ENCODE peak calls at places on chromosomes 3 and 15, in seven cellular contexts. U is sigmoid colon, S is GM12891, F is IMR-90, X is heart left ventricle, A is uterus, T is transverse colon. D is an unnamed sample.

GRCh38 chr3:68919000-68919399 is 13.3 kb downstream of the TAFA4 start:
- DNase-seq in U (no peak), S (no peak), F (peak; percentile 7), X (no peak), A (no peak), T (no peak), D (no peak)

GRCh38 chr3:135908225-135908624 is 57.3 kb upstream of the PPP2R3A start:
- DNase-seq in U (no peak), S (no peak), F (peak; percentile 33), X (no peak), A (no peak), T (no peak), D (no peak)

GRCh38 chr3:196007744-196008143 is 74.1 kb downstream of the TFRC start:
- DNase-seq in U (peak; percentile 24), S (no peak), F (no peak), X (no peak), A (no peak), T (no peak), D (no peak)

GRCh38 chr3:125061170-125061569 is 5.4 kb upstream of the HEG1 start:
- DNase-seq in U (peak; percentile 89), S (no peak), F (peak; percentile 84), X (peak; percentile 80), A (peak; percentile 76), T (no peak), D (no peak)

GRCh38 chr15:55915876-55916567 is 77.4 kb downstream of the NEDD4 start:
- DNase-seq in U (no peak), S (no peak), F (peak; percentile 56), X (no peak), A (no peak), T (no peak), D (no peak)

GRCh38 chr15:61639491-61639890 is 410.4 kb upstream of the RORA start:
- DNase-seq in U (no peak), S (no peak), F (no peak), X (no peak), A (no peak), T (no peak), D (no peak)

GRCh38 chr15:47194718-47195117 is 522.6 kb upstream of the SEMA6D start:
- DNase-seq in U (no peak), S (no peak), F (peak; percentile 66), X (no peak), A (no peak), T (no peak), D (no peak)

GRCh38 chr15:35181538-35181937 is 96.4 kb upstream of the NANOGP8 start:
- DNase-seq in U (no peak), S (no peak), F (peak; percentile 63), X (no peak), A (no peak), T (no peak), D (no peak)

GRCh38 chr15:52113246-52113645 is 671 bp upstream of the BCL2L10 start:
- DNase-seq in U (no peak), S (no peak), F (no peak), X (no peak), A (no peak), T (no peak), D (no peak)

GRCh38 chr3:130692455-130692854 is 54.2 kb downstream of the PIK3R4 start:
- DNase-seq in U (no peak), S (no peak), F (peak; percentile 18), X (no peak), A (no peak), T (no peak), D (no peak)

GRCh38 chr3:39378092-39378491 is 5.1 kb upstream of the SLC25A38 start:
- DNase-seq in U (no peak), S (peak; percentile 33), F (peak; percentile 18), X (no peak), A (no peak), T (peak; percentile 78), D (peak; percentile 37)

GRCh38 chr15:81106560-81106959 is 27.5 kb upstream of the CFAP161 start:
- DNase-seq in U (no peak), S (no peak), F (peak; percentile 87), X (peak; percentile 18), A (peak; percentile 56), T (peak; percentile 37), D (no peak)

GRCh38 chr15:89662893-89663673 is 7.8 kb upstream of the KIF7 start:
- DNase-seq in U (peak; percentile 80), S (no peak), F (peak; percentile 92), X (peak; percentile 65), A (peak; percentile 59), T (peak; percentile 87), D (no peak)

GRCh38 chr3:184428561-184429175 is 48.8 kb downstream of the CHRD start:
- DNase-seq in U (peak; percentile 15), S (no peak), F (no peak), X (no peak), A (no peak), T (no peak), D (no peak)

GRCh38 chr3:191762323-191762960 is 301.5 kb downstream of the PYDC2 start:
- DNase-seq in U (no peak), S (no peak), F (no peak), X (no peak), A (no peak), T (no peak), D (no peak)

GRCh38 chr15:68391084-68391483 is 40.9 kb downstream of the ITGA11 start:
- DNase-seq in U (peak; percentile 25), S (no peak), F (no peak), X (no peak), A (peak; percentile 10), T (no peak), D (no peak)

GRCh38 chr3:135235541-135235940 is 440.5 kb downstream of the EPHB1 start:
- DNase-seq in U (no peak), S (no peak), F (no peak), X (no peak), A (no peak), T (no peak), D (no peak)

GRCh38 chr15:90838544-90838943 is 29.8 kb upstream of the FURIN start:
- DNase-seq in U (no peak), S (no peak), F (no peak), X (no peak), A (no peak), T (no peak), D (no peak)

GRCh38 chr3:64019271-64019670 is 4.0 kb downstream of the PSMD6 start:
- DNase-seq in U (no peak), S (no peak), F (no peak), X (no peak), A (no peak), T (no peak), D (no peak)
- TF ChIP-seq POLR2A in U (no peak), S (no peak), F (no peak), X (no peak), A (no peak), T (no peak), D (no peak)

GRCh38 chr3:9770276-9770812 is 597 bp upstream of the CAMK1 start:
- DNase-seq in U (peak; percentile 97), S (no peak), F (no peak), X (peak; percentile 85), A (peak; percentile 97), T (peak; percentile 86), D (no peak)

GRCh38 chr3:9769012-9769411 is 735 bp downstream of the CAMK1 start:
- DNase-seq in U (no peak), S (no peak), F (no peak), X (no peak), A (no peak), T (no peak), D (no peak)

GRCh38 chr3:9768376-9768775 is 1.4 kb downstream of the CAMK1 start:
- DNase-seq in U (no peak), S (no peak), F (no peak), X (no peak), A (no peak), T (no peak), D (no peak)

GRCh38 chr3:9767418-9767817 is 2.3 kb downstream of the CAMK1 start:
- DNase-seq in U (no peak), S (no peak), F (no peak), X (peak; percentile 36), A (no peak), T (no peak), D (no peak)

DNA sequence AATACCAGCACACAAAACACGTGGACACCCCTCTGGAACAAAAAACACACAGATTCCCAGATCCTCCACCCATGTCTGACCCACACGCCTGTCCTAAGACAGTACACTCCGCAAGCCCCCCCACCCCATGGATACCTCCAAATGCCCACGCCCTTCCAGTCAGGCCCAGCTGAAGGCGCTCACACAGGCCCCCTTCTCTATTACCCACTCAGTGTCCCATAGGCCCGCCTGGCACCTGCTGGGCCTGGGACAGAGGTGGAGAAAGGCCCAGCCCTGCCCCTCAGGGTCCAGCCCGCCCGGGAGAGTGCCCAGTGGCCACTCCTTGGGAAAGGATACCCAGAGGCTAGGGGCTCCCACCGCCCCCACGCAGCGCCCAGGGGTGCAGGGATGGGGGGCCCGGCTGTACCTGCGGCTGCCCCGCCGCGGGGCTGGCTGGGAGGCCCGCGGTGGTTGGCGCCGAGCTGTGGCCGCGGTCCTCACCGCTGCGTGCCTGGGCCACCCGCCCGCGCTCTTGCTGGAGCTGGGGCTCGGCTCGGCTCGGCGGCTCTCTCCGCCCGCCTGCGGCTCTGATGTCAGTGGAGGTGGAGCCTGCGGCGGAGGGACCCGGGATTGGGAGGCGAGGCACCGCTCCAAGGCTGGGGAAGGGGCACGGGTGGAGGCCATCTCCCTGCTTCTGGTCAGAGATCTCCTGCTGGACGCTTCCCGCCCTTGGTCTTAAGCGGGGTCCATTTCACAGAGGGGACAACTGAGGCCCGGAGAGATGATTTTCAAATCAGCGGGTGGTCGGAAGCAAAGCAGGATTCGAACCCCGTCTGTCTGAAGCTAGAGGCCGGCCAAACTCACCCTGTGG is at the start of gene CAMK1:
- DNase-seq in U (peak; percentile 94), S (peak; percentile 71), F (peak; percentile 58), X (peak; percentile 85), A (peak; percentile 88), T (peak; percentile 84), D (peak; percentile 72)
- TF ChIP-seq POLR2A in U (no peak), S (no peak), F (no peak), X (no peak), A (peak; percentile 80), T (peak; percentile 35), D (no peak)

DNA sequence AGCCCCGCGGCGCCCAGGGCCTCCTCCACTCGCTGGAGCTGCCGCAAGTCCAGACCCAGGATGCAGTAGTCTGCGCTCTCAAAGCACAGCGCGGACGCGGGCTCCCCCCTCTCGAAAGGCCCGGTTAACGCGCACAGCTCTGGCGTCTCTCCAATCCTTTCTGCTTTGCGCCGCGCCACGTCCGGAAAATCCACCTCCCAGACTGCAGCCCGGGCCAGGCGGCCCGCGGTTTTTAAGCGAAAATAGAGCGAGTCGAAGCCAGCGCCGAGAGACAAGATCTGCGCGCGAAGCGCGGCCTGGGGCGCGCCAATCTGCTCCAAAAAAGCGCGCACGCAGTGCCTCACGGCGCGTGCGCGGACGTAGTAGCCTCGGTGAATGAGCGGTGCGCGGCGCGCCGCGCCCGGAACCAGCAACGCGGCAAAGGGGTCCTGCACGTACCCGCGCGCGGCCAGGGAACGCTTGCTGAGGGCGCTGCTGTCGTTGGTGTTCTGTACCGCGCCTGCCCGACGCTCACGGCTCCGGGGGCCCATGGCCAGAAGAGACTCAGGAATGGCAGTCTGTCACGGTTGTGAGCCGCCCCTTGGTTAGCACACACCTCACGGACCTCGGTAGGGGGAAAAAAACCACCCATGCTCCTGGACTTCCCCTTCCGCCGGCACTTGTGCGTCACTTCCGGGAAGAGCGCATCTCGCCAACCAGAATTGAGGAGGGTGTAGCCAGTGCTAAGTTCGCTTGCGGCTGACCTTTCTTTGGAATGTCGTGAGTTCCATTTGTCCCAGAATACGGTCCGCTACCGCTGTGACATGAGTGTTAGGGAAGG is at the start of gene LCMT2:
- DNase-seq in U (peak; percentile 98), S (peak; percentile 73), F (peak; percentile 94), X (peak; percentile 94), A (peak; percentile 93), T (peak; percentile 94), D (peak; percentile 76)
- TF ChIP-seq POLR2A in U (peak; percentile 50), S (peak; percentile 93), F (peak; percentile 79), X (no peak), A (no peak), T (peak; percentile 68), D (peak; percentile 97)

GRCh38 chr3:126357299-126358037 is at the start of gene KLF15:
- DNase-seq in U (peak; percentile 96), S (peak; percentile 96), F (peak; percentile 72), X (peak; percentile 86), A (peak; percentile 89), T (peak; percentile 89), D (peak; percentile 93)
- TF ChIP-seq POLR2A in U (no peak), S (no peak), F (no peak), X (peak; percentile 36), A (peak; percentile 94), T (no peak), D (no peak)

D was measured in GM12892.